ENCODE peak calls at places on chromosomes 12 and 14, in seven cellular contexts. G is hypothalamus, U is activated T-cell treated with anti-CD3 and anti-CD28 coated beads for 1 hour, N is NCI-H82, M is fibroblast of the aortic adventitia, A is hippocampal formation, E is type B pancreatic cell. R is an unnamed sample.

GRCh38 chr12:71456990-71457389 is 17.4 kb downstream of the LGR5 start:
- DNase-seq in N (no peak), G (no peak), U (no peak), A (no peak), E (no peak), M (no peak), R (no peak)

GRCh38 chr12:100234591-100235304 is 32.1 kb downstream of the DEPDC4 start:
- DNase-seq in E (no peak), A (peak), U (no peak), N (peak), G (no peak), M (peak), R (peak)

GRCh38 chr12:71107976-71108749 is 49.6 kb downstream of the TSPAN8 start:
- DNase-seq in U (no peak), E (no peak), A (no peak), M (peak), G (no peak), N (no peak), R (no peak)

GRCh38 chr12:53205747-53206146 is 1.3 kb downstream of the ITGB7 start:
- DNase-seq in U (peak), G (no peak), N (no peak), E (no peak), M (peak), A (no peak), R (peak)

GRCh38 chr14:71143391-71144290 is 236.4 kb downstream of the PCNX1 start:
- DNase-seq in N (no peak), A (no peak), M (peak), U (no peak), E (no peak), G (no peak), R (peak)

GRCh38 chr12:131929530-131930456 is 717 bp downstream of the PUS1 start:
- DNase-seq in N (peak), G (no peak), A (no peak), E (no peak), U (peak), M (peak), R (no peak)

GRCh38 chr12:54133663-54134375 is 55.0 kb downstream of the SMUG1 start:
- DNase-seq in E (no peak), A (no peak), G (no peak), N (no peak), U (no peak), M (no peak), R (no peak)

GRCh38 chr12:93766802-93767523 is 89.8 kb downstream of the CRADD start:
- DNase-seq in G (no peak), A (peak), M (peak), E (no peak), N (peak), U (no peak), R (peak)

GRCh38 chr12:75560167-75560566 is 48.8 kb upstream of the KRR1 start:
- DNase-seq in U (no peak), E (no peak), M (peak), G (no peak), N (no peak), A (peak), R (peak)

GRCh38 chr14:33063521-33063920 is 124.8 kb downstream of the NPAS3 start:
- DNase-seq in N (peak), M (no peak), U (no peak), E (no peak), G (no peak), A (no peak), R (no peak)

GRCh38 chr12:88509347-88509746 is 70.9 kb downstream of the KITLG start:
- DNase-seq in A (no peak), G (no peak), E (no peak), M (no peak), U (no peak), N (no peak), R (no peak)

GRCh38 chr12:31303466-31303865 is 22.5 kb downstream of the SINHCAF start:
- DNase-seq in N (no peak), G (no peak), M (no peak), U (no peak), E (no peak), A (no peak), R (no peak)

GRCh38 chr14:44895716-44896115 is 66.0 kb downstream of the KLHL28 start:
- DNase-seq in M (peak), A (no peak), U (no peak), E (no peak), G (no peak), N (no peak), R (peak)

GRCh38 chr14:23071975-23072539 is 14.7 kb upstream of the CDH24 start:
- DNase-seq in E (no peak), M (no peak), G (no peak), U (no peak), N (no peak), A (no peak), R (no peak)

GRCh38 chr12:132046561-132046960 is 96.8 kb downstream of the EP400 start:
- DNase-seq in G (no peak), A (no peak), U (no peak), E (no peak), M (peak), N (no peak), R (peak)

GRCh38 chr14:54713364-54713763 is 146.4 kb downstream of the SAMD4A start:
- DNase-seq in A (no peak), E (no peak), M (peak), U (no peak), G (no peak), N (no peak), R (no peak)

GRCh38 chr12:110343114-110343513 is 60.4 kb downstream of the ANAPC7 start:
- DNase-seq in N (peak), E (no peak), A (no peak), G (no peak), U (no peak), M (no peak), R (no peak)

GRCh38 chr14:51341338-51341737 is 101.3 kb downstream of the TMX1 start:
- DNase-seq in E (no peak), A (no peak), N (no peak), G (no peak), U (no peak), M (no peak), R (no peak)

GRCh38 chr12:70719672-70720420 is 82.6 kb upstream of the PTPRB start:
- DNase-seq in N (peak), G (peak), M (peak), E (no peak), U (peak), A (peak), R (peak)

GRCh38 chr14:39442293-39442692 is 10.1 kb upstream of the FBXO33 start:
- DNase-seq in A (no peak), M (no peak), E (no peak), U (no peak), N (no peak), G (no peak), R (no peak)

GRCh38 chr14:105059035-105059916 is 6.0 kb downstream of the GPR132 start:
- DNase-seq in M (peak), E (no peak), A (no peak), G (no peak), U (no peak), N (no peak), R (no peak)

GRCh38 chr14:57051633-57052032 is 217.1 kb downstream of the EXOC5 start:
- DNase-seq in G (no peak), U (no peak), E (no peak), A (no peak), N (no peak), M (no peak), R (no peak)

GRCh38 chr12:87509233-87509820 is 519.9 kb downstream of the C12orf50 start:
- DNase-seq in A (no peak), M (peak), G (no peak), U (no peak), N (peak), E (no peak), R (peak)

GRCh38 chr14:34931206-34931605 is 51.6 kb upstream of the SRP54 start:
- DNase-seq in N (no peak), U (no peak), G (no peak), E (no peak), A (no peak), M (peak), R (no peak)

GRCh38 chr14:23640524-23641141 is 4.5 kb downstream of the DHRS2 start:
- DNase-seq in M (peak), G (no peak), A (no peak), U (no peak), E (no peak), N (peak), R (peak)

GRCh38 chr12:105330938-105331804 is 680 bp downstream of the C12orf75 start:
- DNase-seq in G (peak), E (peak), M (no peak), A (no peak), N (peak), U (peak), R (no peak)

GRCh38 chr14:105337966-105338365 is 23.4 kb downstream of the PACS2 start:
- DNase-seq in U (no peak), M (no peak), E (no peak), N (no peak), G (peak), A (peak), R (peak)

GRCh38 chr14:21999400-21999799 is 325.8 kb upstream of the OR4E1 start:
- DNase-seq in U (no peak), M (no peak), E (no peak), N (peak), A (no peak), G (no peak), R (peak)

GRCh38 chr12:11856971-11857370 is 207.5 kb downstream of the ETV6 start:
- DNase-seq in U (no peak), E (no peak), M (no peak), G (no peak), A (no peak), N (no peak), R (peak)

GRCh38 chr12:6700646-6701051 is at the start of gene PIANP:
- DNase-seq in U (peak), N (peak), M (no peak), E (peak), G (peak), A (no peak), R (no peak)

GRCh38 chr12:76226397-76226796 is 121.8 kb downstream of the BBS10 start:
- DNase-seq in A (no peak), U (no peak), M (peak), G (no peak), N (no peak), E (no peak), R (peak)

GRCh38 chr12:6376079-6376941 is 947 bp upstream of the SCNN1A start:
- DNase-seq in E (no peak), A (no peak), U (no peak), G (no peak), N (no peak), M (peak), R (peak)

R was measured in amniotic epithelial cell.